ENCODE peak calls at places on chromosomes 16 and 17, in ten cellular contexts. K is adrenal gland, D is tibial nerve, U is body of pancreas, M is uterus, J is endothelial cell of umbilical vein, P is heart left ventricle, Z is Peyer's patch, T is stomach, Q is ovary. F is an unnamed sample.

GRCh38 chr17:7548585-7549400 is at the start of gene TNFSF12:
- DNase-seq in K (peak; percentile 72), D (peak; percentile 61), U (peak; percentile 67), M (peak; percentile 66), J (peak; percentile 40), P (peak; percentile 68), Z (peak; percentile 74), T (peak; percentile 55), Q (peak; percentile 78), F (peak; percentile 59)

GRCh38 chr16:78292726-78293380 is 193.4 kb downstream of the WWOX start:
- DNase-seq in K (no peak), D (peak; percentile 26), U (peak; percentile 50), M (peak; percentile 23), J (no peak), P (no peak), Z (no peak), T (no peak), Q (no peak), F (no peak)

GRCh38 chr17:42322382-42323267 is 34.3 kb downstream of the STAT5A start:
- DNase-seq in K (peak; percentile 99), D (peak; percentile 99), U (peak; percentile 96), M (peak; percentile 90), J (peak; percentile 92), P (peak; percentile 90), Z (peak; percentile 92), T (peak; percentile 97), Q (peak; percentile 94), F (peak; percentile 95)

GRCh38 chr17:6548578-6549330 is 7.6 kb downstream of the PITPNM3 start:
- DNase-seq in K (no peak), D (no peak), U (peak; percentile 33), M (no peak), J (no peak), P (no peak), Z (no peak), T (peak; percentile 29), Q (no peak), F (peak; percentile 39)

GRCh38 chr16:64416232-64417010 is 705.4 kb downstream of the CDH11 start:
- DNase-seq in K (no peak), D (no peak), U (no peak), M (no peak), J (peak; percentile 64), P (no peak), Z (no peak), T (no peak), Q (no peak), F (no peak)

GRCh38 chr16:3106205-3106928 is 6.0 kb upstream of the ZNF205 start:
- DNase-seq in K (peak; percentile 95), D (peak; percentile 76), U (peak; percentile 95), M (peak; percentile 89), J (peak; percentile 76), P (peak; percentile 92), Z (peak; percentile 97), T (peak; percentile 95), Q (peak; percentile 93), F (peak; percentile 93)

GRCh38 chr17:66582373-66583111 is 252.4 kb upstream of the CACNG5 start:
- DNase-seq in K (no peak), D (no peak), U (no peak), M (no peak), J (no peak), P (no peak), Z (no peak), T (no peak), Q (no peak), F (no peak)

GRCh38 chr17:2814049-2814448 is 17.8 kb downstream of the RAP1GAP2 start:
- DNase-seq in K (no peak), D (no peak), U (no peak), M (no peak), J (no peak), P (no peak), Z (no peak), T (no peak), Q (no peak), F (no peak)

GRCh38 chr16:66668777-66669444 is 27.6 kb downstream of the CMTM4 start:
- DNase-seq in K (no peak), D (no peak), U (no peak), M (no peak), J (no peak), P (no peak), Z (no peak), T (no peak), Q (no peak), F (no peak)

GRCh38 chr17:20242271-20242670 is 225.1 kb downstream of the LGALS9B start:
- DNase-seq in K (no peak), D (no peak), U (no peak), M (no peak), J (no peak), P (no peak), Z (no peak), T (no peak), Q (no peak), F (no peak)

DNA sequence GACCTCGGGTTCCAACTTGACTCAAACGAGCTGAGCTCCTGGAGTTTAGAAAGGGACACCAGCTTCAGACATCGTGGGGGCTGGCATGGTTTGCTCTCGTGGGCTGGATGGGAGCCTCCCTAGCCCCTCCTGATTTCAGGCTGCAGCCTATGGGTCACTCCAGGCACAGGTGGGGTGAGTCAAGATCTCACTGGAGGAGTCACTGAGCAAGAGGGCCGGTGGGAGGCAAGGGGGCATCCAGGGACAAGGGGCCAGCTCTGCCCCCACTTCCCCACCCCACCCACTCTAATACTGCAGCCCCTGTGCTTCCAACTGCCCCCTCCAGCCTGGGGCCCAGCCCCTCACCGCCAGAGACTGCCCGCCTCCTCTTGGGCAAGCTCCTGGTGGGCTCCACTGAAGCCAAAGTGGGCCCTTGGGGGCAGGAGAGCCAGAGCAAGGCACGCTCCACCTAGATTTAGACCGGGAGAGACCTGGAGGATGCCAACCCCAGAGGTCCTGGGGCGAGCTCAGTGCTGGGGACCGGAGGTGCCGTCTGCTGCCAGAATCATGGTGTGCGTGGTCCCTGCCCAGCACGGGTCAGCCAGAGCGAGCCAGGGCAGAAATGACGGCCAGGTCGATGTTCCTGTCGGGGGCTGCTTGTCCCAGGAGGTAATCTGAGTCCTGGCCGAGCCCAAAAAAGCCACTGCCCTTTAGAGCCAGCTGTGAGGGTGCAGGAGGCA is 6.4 kb downstream of the SLC16A3 start:
- DNase-seq in K (no peak), D (no peak), U (no peak), M (no peak), J (no peak), P (no peak), Z (no peak), T (no peak), Q (no peak), F (no peak)
- H3K4me1 ChIP-seq in K (peaks cover 22% of the 10 kb centered on the region), D (peaks cover 93% of the 10 kb centered on the region), U (peaks cover 48% of the 10 kb centered on the region), M (peaks cover 4% of the 10 kb centered on the region), J (peaks cover 18% of the 10 kb centered on the region), P (peaks cover 65% of the 10 kb centered on the region), Z (peaks cover 3% of the 10 kb centered on the region), T (peaks cover 100% of the 10 kb centered on the region), Q (peaks cover 48% of the 10 kb centered on the region), F (peaks cover 39% of the 10 kb centered on the region)

DNA sequence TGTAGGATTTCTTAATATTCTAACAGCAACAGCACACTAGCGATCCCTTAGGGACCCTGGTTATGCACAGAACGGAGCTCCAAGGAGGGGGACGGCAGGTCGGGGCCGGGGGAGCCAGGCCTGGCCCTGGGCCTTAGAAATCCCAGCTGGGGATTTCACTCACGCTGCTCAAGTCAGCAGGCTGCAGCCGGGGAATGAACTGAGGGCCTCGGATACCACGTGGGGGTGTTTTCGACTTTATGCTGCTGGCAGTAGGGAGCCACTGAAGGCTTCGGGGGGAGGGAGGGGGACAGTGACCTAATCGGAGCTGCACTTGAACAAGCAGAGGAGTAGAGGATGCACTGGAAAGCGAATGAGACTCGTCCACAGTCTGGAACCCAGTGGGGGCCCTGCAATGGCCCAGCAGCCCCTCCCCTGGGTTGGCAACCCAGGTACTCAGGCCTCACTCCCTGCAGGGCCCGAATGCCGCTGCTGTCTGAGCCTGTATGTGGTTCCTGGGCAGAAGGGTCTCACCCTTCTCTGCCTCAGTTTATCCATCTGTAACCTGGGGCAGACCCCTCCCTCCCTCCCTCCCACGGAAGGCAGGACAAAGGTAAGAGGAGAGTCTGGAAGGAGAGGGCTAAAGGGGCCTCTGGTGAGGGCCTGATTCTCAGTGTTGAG is 53.7 kb downstream of the RPH3AL start:
- DNase-seq in K (peak; percentile 75), D (peak; percentile 64), U (peak; percentile 60), M (peak; percentile 77), J (no peak), P (peak; percentile 77), Z (no peak), T (no peak), Q (peak; percentile 81), F (no peak)
- TF ChIP-seq POLR2A in K (no peak), D (no peak), U (no peak), M (no peak), J (no peak), P (no peak), Z (no peak), T (no peak), Q (no peak), F (no peak)

GRCh38 chr17:79221597-79221996 is 147.0 kb downstream of the ENGASE start:
- DNase-seq in K (no peak), D (no peak), U (no peak), M (no peak), J (no peak), P (no peak), Z (no peak), T (no peak), Q (no peak), F (no peak)

GRCh38 chr17:79218825-79219200 is 144.2 kb downstream of the ENGASE start:
- DNase-seq in K (no peak), D (no peak), U (no peak), M (no peak), J (no peak), P (no peak), Z (no peak), T (no peak), Q (no peak), F (no peak)

GRCh38 chr17:79220201-79220714 is 145.6 kb downstream of the ENGASE start:
- DNase-seq in K (no peak), D (no peak), U (no peak), M (no peak), J (no peak), P (no peak), Z (no peak), T (no peak), Q (no peak), F (no peak)

GRCh38 chr17:79219208-79219935 is 144.7 kb downstream of the ENGASE start:
- DNase-seq in K (no peak), D (no peak), U (no peak), M (no peak), J (no peak), P (no peak), Z (no peak), T (no peak), Q (no peak), F (no peak)

GRCh38 chr17:79220715-79221291 is 146.2 kb downstream of the ENGASE start:
- DNase-seq in K (no peak), D (no peak), U (no peak), M (no peak), J (no peak), P (no peak), Z (no peak), T (no peak), Q (no peak), F (no peak)
- H3K27me3 ChIP-seq in K (peaks cover 35% of the 10 kb centered on the region), D (peaks cover 91% of the 10 kb centered on the region), U (no peaks in the 10 kb centered on the region), M (no peaks in the 10 kb centered on the region), J (peaks cover 3% of the 10 kb centered on the region), P (peaks cover 100% of the 10 kb centered on the region), Z (peaks cover 8% of the 10 kb centered on the region), T (peaks cover 90% of the 10 kb centered on the region), Q (no peaks in the 10 kb centered on the region), F (peaks cover 38% of the 10 kb centered on the region)

DNA sequence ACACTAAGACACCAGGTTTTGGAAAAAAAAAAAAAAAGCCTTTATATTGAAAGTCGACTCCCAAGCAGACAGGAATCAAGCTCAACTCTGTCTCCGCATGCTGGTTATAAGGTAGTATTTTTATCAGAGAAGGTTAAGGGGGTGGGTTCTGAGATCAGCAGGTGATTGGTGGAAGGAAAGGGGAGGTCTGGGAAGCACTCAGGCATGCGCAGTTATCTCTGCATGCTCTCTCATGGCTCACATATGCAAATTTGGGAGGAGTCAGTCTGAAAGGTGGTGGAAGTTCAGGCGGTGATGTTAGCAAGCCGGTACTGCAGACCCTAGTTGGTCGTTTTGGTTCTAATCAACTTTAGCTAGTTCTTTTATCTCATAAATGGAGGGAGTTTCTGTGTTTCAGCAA is 357.6 kb upstream of the C16orf82 start:
- DNase-seq in K (no peak), D (no peak), U (peak; percentile 10), M (no peak), J (no peak), P (no peak), Z (no peak), T (no peak), Q (no peak), F (no peak)
- H3K4me1 ChIP-seq in K (no peaks in the 10 kb centered on the region), D (no peaks in the 10 kb centered on the region), U (no peaks in the 10 kb centered on the region), M (no peaks in the 10 kb centered on the region), J (no peaks in the 10 kb centered on the region), P (no peaks in the 10 kb centered on the region), Z (no peaks in the 10 kb centered on the region), T (no peaks in the 10 kb centered on the region), Q (no peaks in the 10 kb centered on the region), F (no peaks in the 10 kb centered on the region)